ENCODE peak calls at places on chromosome 4, in four cellular contexts. S is transverse colon, J is uterus, E is lower leg skin. B is an unnamed sample.

GRCh38 chr4:101420661-101421060 is 73.3 kb upstream of the PPP3CA start:
- DNase-seq in S (no peak), E (no peak), J (no peak), B (no peak)

GRCh38 chr4:87005690-87006461 is 71.1 kb downstream of the AFF1 start:
- DNase-seq in S (peak), E (no peak), J (no peak), B (peak)

GRCh38 chr4:144712775-144713174 is 66.8 kb downstream of the HHIP start:
- DNase-seq in S (no peak), E (no peak), J (no peak), B (no peak)

GRCh38 chr4:150402968-150403367 is 179.0 kb upstream of the MAB21L2 start:
- DNase-seq in E (no peak), J (no peak), S (peak), B (peak)

GRCh38 chr4:183721207-183722081 is 62.4 kb downstream of the TRAPPC11 start:
- DNase-seq in E (no peak), J (peak), S (peak), B (peak)

GRCh38 chr4:158754385-158755180 is 14.2 kb upstream of the FNIP2 start:
- DNase-seq in J (no peak), S (no peak), E (no peak), B (no peak)

GRCh38 chr4:147363514-147363913 is 117.4 kb upstream of the EDNRA start:
- DNase-seq in E (no peak), S (no peak), J (no peak), B (no peak)

GRCh38 chr4:92236907-92237306 is 66.9 kb upstream of the GRID2 start:
- DNase-seq in S (no peak), E (no peak), J (no peak), B (no peak)

GRCh38 chr4:140152015-140152703 is 1.8 kb downstream of the MAML3 start:
- DNase-seq in E (peak), S (peak), J (peak), B (peak)

GRCh38 chr4:1411436-1412375 is 5.5 kb upstream of the NKX1-1 start:
- DNase-seq in E (peak), S (no peak), J (no peak), B (no peak)

GRCh38 chr4:159248383-159249178 is 145.7 kb downstream of the RAPGEF2 start:
- DNase-seq in S (no peak), J (no peak), E (no peak), B (no peak)

GRCh38 chr4:46648088-46648744 is 258.3 kb upstream of the GABRA2 start:
- DNase-seq in J (no peak), E (no peak), S (peak), B (peak)

GRCh38 chr4:6011686-6012085 is 6.5 kb downstream of the C4orf50 start:
- DNase-seq in J (no peak), E (no peak), S (no peak), B (no peak)

GRCh38 chr4:6681191-6681590 is 12.5 kb upstream of the S100P start:
- DNase-seq in E (no peak), J (no peak), S (no peak), B (no peak)

GRCh38 chr4:123304151-123305021 is 92.2 kb upstream of the SPRY1 start:
- DNase-seq in E (no peak), S (no peak), J (no peak), B (no peak)

GRCh38 chr4:128277856-128278255 is 9.8 kb downstream of the PGRMC2 start:
- DNase-seq in S (no peak), J (no peak), E (no peak), B (no peak)

GRCh38 chr4:103400405-103400804 is 202.3 kb upstream of the CENPE start:
- DNase-seq in J (no peak), S (no peak), E (no peak), B (no peak)

GRCh38 chr4:117529401-117529800 is 444.0 kb upstream of the TRAM1L1 start:
- DNase-seq in S (no peak), E (no peak), J (no peak), B (no peak)

GRCh38 chr4:41260315-41260714 is 3.6 kb downstream of the UCHL1 start:
- DNase-seq in J (no peak), E (no peak), S (no peak), B (no peak)

GRCh38 chr4:140856692-140857091 is 100.5 kb upstream of the TBC1D9 start:
- DNase-seq in E (no peak), S (no peak), J (peak), B (no peak)

GRCh38 chr4:182555997-182556418 is 312.8 kb downstream of the TENM3 start:
- DNase-seq in J (peak), S (no peak), E (no peak), B (no peak)

GRCh38 chr4:5940470-5941203 is 47.8 kb upstream of the CRMP1 start:
- DNase-seq in E (no peak), S (no peak), J (no peak), B (no peak)

GRCh38 chr4:170580651-170581050 is 490.9 kb upstream of the AADAT start:
- DNase-seq in E (no peak), S (no peak), J (no peak), B (no peak)

GRCh38 chr4:127261476-127261875 is 371.3 kb upstream of the INTU start:
- DNase-seq in S (no peak), E (no peak), J (no peak), B (no peak)

GRCh38 chr4:150363721-150364688 is 217.9 kb upstream of the MAB21L2 start:
- DNase-seq in E (no peak), J (no peak), S (no peak), B (no peak)

GRCh38 chr4:530017-530781 is 31.2 kb downstream of the PIGG start:
- DNase-seq in E (no peak), J (no peak), S (no peak), B (no peak)

DNA sequence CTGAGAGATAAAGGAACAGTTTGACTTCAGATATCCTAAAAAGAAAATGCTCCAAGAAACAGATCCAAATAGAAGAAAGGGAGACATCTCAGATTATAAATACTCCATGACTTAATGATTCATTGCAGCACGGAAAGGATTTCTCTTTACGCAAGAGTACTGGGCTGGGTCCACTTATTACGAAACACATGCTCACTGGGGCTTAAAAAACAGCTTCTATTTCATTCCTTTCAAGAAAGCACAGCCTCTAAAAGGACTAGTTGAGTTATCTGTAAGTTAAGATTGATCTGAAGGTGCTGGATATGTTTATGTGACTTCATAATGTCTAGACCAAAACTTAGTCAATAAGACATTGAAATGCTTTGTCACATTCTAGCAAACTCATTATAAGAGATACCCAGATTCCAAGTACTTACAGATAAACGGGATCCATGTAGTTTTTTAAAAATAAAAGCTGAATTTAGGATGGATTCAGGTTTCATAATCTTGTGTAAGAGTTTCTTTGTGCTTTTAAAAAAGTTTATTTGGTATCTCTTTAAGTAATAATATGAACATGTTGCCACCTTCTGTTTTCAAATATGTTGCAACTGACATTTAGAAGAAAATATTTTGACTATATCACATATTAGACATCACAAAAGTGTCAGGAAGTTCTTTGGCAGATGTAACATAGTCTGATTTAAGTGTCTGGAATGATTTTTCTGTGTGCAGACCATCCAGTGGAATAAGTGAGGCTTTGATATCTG is 109.5 kb upstream of the MYOZ2 start:
- DNase-seq in S (peak), E (no peak), J (peak), B (peak)
- TF ChIP-seq POLR2A in S (peak), E (no peak), J (peak), B (no peak)

DNA sequence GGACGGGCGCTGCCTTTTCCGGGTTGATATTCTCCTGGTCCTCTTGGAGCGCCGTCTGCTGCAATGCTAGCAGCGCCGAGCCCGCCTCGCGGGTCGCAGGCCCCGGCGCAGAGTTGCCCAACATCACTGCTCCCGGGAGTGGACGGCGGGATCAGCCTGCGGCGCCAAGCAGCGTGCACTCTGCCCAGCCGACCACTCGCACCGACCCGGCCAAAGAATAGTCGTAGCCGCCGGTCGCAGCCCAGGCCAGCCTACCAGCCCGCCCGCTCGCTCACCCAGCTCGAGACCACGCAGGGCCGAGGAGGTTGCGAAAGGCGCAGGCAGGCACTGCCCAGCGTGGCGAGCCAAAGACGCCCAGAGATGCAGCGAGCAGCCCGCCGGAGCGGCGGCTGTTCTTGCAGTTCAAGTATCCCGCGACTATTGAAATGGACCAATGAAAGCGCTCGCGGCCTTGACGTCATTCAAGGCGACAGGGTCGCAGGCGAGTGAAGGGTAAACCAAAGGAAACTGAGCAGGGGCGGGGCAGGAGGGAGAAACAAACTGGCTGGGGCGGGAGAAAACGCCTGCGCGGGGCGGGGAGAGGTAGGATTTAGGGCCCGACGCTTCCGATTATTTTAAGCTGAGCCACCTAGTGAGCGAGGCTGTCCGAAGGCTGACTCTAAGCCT is at the start of gene CCNA2:
- DNase-seq in S (peak), E (peak), J (peak), B (peak)
- TF ChIP-seq POLR2A in S (peak), E (no peak), J (peak), B (peak)

GRCh38 chr4:169305651-169306050 is 34.9 kb upstream of the SH3RF1 start:
- DNase-seq in J (no peak), E (no peak), S (no peak), B (no peak)
- TF ChIP-seq POLR2A in J (no peak), E (no peak), S (no peak), B (no peak)

GRCh38 chr4:77817304-77818076 is 1.7 kb downstream of the CNOT6L start:
- DNase-seq in J (no peak), E (no peak), S (peak), B (peak)

GRCh38 chr4:77819836-77820679 is 890 bp upstream of the CNOT6L start:
- DNase-seq in J (peak), E (peak), S (peak), B (peak)

GRCh38 chr4:77818667-77819408 is at the start of gene CNOT6L:
- DNase-seq in J (peak), E (peak), S (peak), B (peak)

GRCh38 chr4:77819409-77819835 is 254 bp upstream of the CNOT6L start:
- DNase-seq in E (no peak), J (no peak), S (no peak), B (peak)

DNA sequence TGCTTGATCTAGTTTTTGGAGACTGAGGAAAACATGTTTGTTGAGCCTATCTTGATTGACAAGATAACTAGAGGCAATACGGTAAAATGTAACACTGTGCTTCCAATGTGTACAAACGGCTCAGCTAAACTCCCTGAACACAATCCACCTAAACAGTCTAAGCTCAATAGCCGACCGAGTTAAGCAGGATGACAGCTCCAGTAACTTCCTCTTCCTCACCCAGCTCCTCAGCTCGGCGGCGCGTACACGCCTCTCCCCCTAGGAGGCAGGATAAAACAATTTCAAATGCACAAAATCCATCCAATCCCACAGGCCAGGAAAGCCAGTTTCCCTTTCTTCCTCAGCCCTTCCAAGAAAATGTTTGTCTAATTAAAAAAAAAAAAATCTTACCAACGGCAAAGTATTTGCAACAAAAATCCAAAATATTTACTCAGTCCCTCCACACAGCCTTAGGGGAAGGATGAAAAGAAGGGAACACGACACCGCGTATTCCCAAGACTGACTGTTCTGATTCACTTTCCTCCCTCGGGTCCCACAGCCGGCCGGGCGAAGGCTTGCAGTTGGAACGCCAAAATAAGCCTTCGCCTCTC is 996 bp downstream of the CNOT6L start:
- DNase-seq in E (peak), S (peak), J (peak), B (peak)
- TF ChIP-seq POLR2A in E (no peak), S (peak), J (no peak), B (peak)

GRCh38 chr4:38124961-38125360 is 164.8 kb downstream of the PTTG2 start:
- DNase-seq in J (no peak), E (no peak), S (no peak), B (no peak)

GRCh38 chr4:38125816-38126215 is 165.6 kb downstream of the PTTG2 start:
- DNase-seq in E (no peak), S (no peak), J (no peak), B (no peak)

GRCh38 chr4:38119663-38120374 is 159.6 kb downstream of the PTTG2 start:
- DNase-seq in J (no peak), S (no peak), E (no peak), B (no peak)

GRCh38 chr4:38122060-38122459 is 161.9 kb downstream of the PTTG2 start:
- DNase-seq in S (no peak), E (no peak), J (no peak), B (no peak)

GRCh38 chr4:38123555-38123954 is 163.4 kb downstream of the PTTG2 start:
- DNase-seq in J (no peak), S (no peak), E (no peak), B (no peak)
- TF ChIP-seq POLR2A in J (no peak), S (no peak), E (no peak), B (no peak)

GRCh38 chr4:39032218-39033085 is at the start of gene TMEM156:
- DNase-seq in S (no peak), J (no peak), E (no peak), B (no peak)
- TF ChIP-seq POLR2A in S (peak), J (no peak), E (no peak), B (no peak)

GRCh38 chr4:139015269-139015947 is at the start of gene NOCT:
- DNase-seq in J (peak), S (peak), E (peak), B (peak)
- TF ChIP-seq POLR2A in J (peak), S (peak), E (no peak), B (peak)